ENCODE peak calls at places on chromosome 14, in five cellular contexts. One of them, this sample, is unnamed.

GRCh38 chr14:102275866-102276265 is 29.1 kb downstream of the MOK start:
- DNase-seq in CD8-positive, alpha-beta T cell: no peak
- DNase-seq in HuH-7.5: no peak
- DNase-seq in head of caudate nucleus: no peak
- DNase-seq in HS-27A: no peak
- DNase-seq in this sample: no peak

GRCh38 chr14:102579696-102580551 is 12.5 kb upstream of the RCOR1 start:
- DNase-seq in HuH-7.5: no peak
- DNase-seq in CD8-positive, alpha-beta T cell: no peak
- DNase-seq in HS-27A: no peak
- DNase-seq in head of caudate nucleus: no peak
- DNase-seq in this sample: no peak

GRCh38 chr14:33972522-33973162 is 21.8 kb upstream of the EGLN3 start:
- DNase-seq in head of caudate nucleus: no peak
- DNase-seq in HS-27A: no peak
- DNase-seq in HuH-7.5: no peak
- DNase-seq in CD8-positive, alpha-beta T cell: no peak
- DNase-seq in this sample: no peak

GRCh38 chr14:87522575-87522974 is 470.4 kb downstream of the GALC start:
- DNase-seq in HS-27A: no peak
- DNase-seq in HuH-7.5: no peak
- DNase-seq in CD8-positive, alpha-beta T cell: no peak
- DNase-seq in head of caudate nucleus: no peak
- DNase-seq in this sample: no peak

GRCh38 chr14:106491851-106492250 is 965.5 kb downstream of the TMEM121 start:
- DNase-seq in head of caudate nucleus: no peak
- DNase-seq in CD8-positive, alpha-beta T cell: no peak
- DNase-seq in HS-27A: no peak
- DNase-seq in HuH-7.5: no peak
- DNase-seq in this sample: no peak

GRCh38 chr14:64220466-64220865 is 73.7 kb downstream of the ESR2 start:
- DNase-seq in HuH-7.5: no peak
- DNase-seq in HS-27A: no peak
- DNase-seq in CD8-positive, alpha-beta T cell: no peak
- DNase-seq in head of caudate nucleus: peak; percentile 87
- DNase-seq in this sample: no peak

GRCh38 chr14:54603362-54603761 is 36.4 kb downstream of the SAMD4A start:
- DNase-seq in CD8-positive, alpha-beta T cell: no peak
- DNase-seq in HS-27A: no peak
- DNase-seq in HuH-7.5: no peak
- DNase-seq in head of caudate nucleus: no peak
- DNase-seq in this sample: no peak

GRCh38 chr14:36134026-36134425 is 42.5 kb downstream of the PTCSC3 start:
- DNase-seq in head of caudate nucleus: no peak
- DNase-seq in CD8-positive, alpha-beta T cell: no peak
- DNase-seq in HS-27A: peak; percentile 33
- DNase-seq in HuH-7.5: no peak
- DNase-seq in this sample: no peak

GRCh38 chr14:76924363-76925151 is 98.3 kb downstream of the LRRC74A start:
- DNase-seq in HuH-7.5: no peak
- DNase-seq in HS-27A: no peak
- DNase-seq in head of caudate nucleus: peak; percentile 92
- DNase-seq in CD8-positive, alpha-beta T cell: no peak
- DNase-seq in this sample: no peak

GRCh38 chr14:92108345-92109254 is 2.2 kb upstream of the ATXN3 start:
- DNase-seq in HuH-7.5: no peak
- DNase-seq in CD8-positive, alpha-beta T cell: no peak
- DNase-seq in head of caudate nucleus: no peak
- DNase-seq in HS-27A: no peak
- DNase-seq in this sample: no peak

GRCh38 chr14:19823765-19824164 is 20.2 kb downstream of the OR4N2 start:
- DNase-seq in CD8-positive, alpha-beta T cell: no peak
- DNase-seq in HS-27A: peak; percentile 96
- DNase-seq in head of caudate nucleus: no peak
- DNase-seq in HuH-7.5: no peak
- DNase-seq in this sample: no peak

GRCh38 chr14:56247495-56248087 is 129.4 kb downstream of the PELI2 start:
- DNase-seq in HuH-7.5: no peak
- DNase-seq in head of caudate nucleus: no peak
- DNase-seq in CD8-positive, alpha-beta T cell: no peak
- DNase-seq in HS-27A: no peak
- DNase-seq in this sample: no peak

GRCh38 chr14:61247935-61248334 is 33.2 kb downstream of the TMEM30B start:
- DNase-seq in HS-27A: no peak
- DNase-seq in head of caudate nucleus: no peak
- DNase-seq in HuH-7.5: no peak
- DNase-seq in CD8-positive, alpha-beta T cell: no peak
- DNase-seq in this sample: no peak

GRCh38 chr14:72686101-72686500 is 207.8 kb downstream of the DPF3 start:
- DNase-seq in HuH-7.5: no peak
- DNase-seq in CD8-positive, alpha-beta T cell: no peak
- DNase-seq in HS-27A: no peak
- DNase-seq in head of caudate nucleus: no peak
- DNase-seq in this sample: no peak

GRCh38 chr14:35883677-35884293 is 57.6 kb downstream of the BRMS1L start:
- DNase-seq in head of caudate nucleus: peak; percentile 73
- DNase-seq in HS-27A: peak; percentile 8
- DNase-seq in HuH-7.5: no peak
- DNase-seq in CD8-positive, alpha-beta T cell: no peak
- DNase-seq in this sample: peak; percentile 14

GRCh38 chr14:100891501-100892445 is 11.7 kb downstream of the RTL1 start:
- DNase-seq in head of caudate nucleus: no peak
- DNase-seq in HuH-7.5: no peak
- DNase-seq in HS-27A: no peak
- DNase-seq in CD8-positive, alpha-beta T cell: no peak
- DNase-seq in this sample: no peak